ENCODE peak calls at places on chromosomes 4 and X, in ten cellular contexts. U is retina; J is lower leg skin; Y is germinal center; W is ELF-1; B is sciatic nerve; S is ELR; Z is GM23248; Q is fibroblast of lung; X is effector memory CD8-positive, alpha-beta T cell. F is an unnamed sample.

GRCh38 chr4:105186701-105187158 is 40.1 kb downstream of the TET2 start:
- DNase-seq in U (no peak), J (no peak), Y (no peak), W (no peak), B (no peak), S (peak), Z (peak), Q (peak), X (no peak), F (peak)

GRCh38 chr4:169621754-169622481 is 1.5 kb downstream of the CLCN3 start:
- DNase-seq in U (no peak), J (no peak), Y (no peak), W (no peak), B (no peak), S (peak), Z (peak), Q (peak), X (peak), F (peak)

GRCh38 chr4:54187148-54187547 is 41.9 kb upstream of the PDGFRA start:
- DNase-seq in U (no peak), J (no peak), Y (no peak), W (no peak), B (peak), S (no peak), Z (no peak), Q (no peak), X (no peak), F (no peak)

GRCh38 chrX:137031517-137032377 is 2.0 kb downstream of the GPR101 start:
- DNase-seq in U (peak), J (no peak), Y (peak), W (peak), B (no peak), S (peak), Z (peak), Q (peak), X (peak), F (peak)

GRCh38 chrX:12210196-12210815 is 72.0 kb downstream of the FRMPD4 start:
- DNase-seq in U (no peak), J (no peak), Y (no peak), W (no peak), B (no peak), S (peak), Z (peak), Q (peak), X (no peak), F (peak)

GRCh38 chrX:68409154-68409553 is 24.1 kb downstream of the OPHN1 start:
- DNase-seq in U (no peak), J (no peak), Y (no peak), W (no peak), B (no peak), S (no peak), Z (no peak), Q (no peak), X (no peak), F (no peak)

GRCh38 chrX:781216-782211 is 150.9 kb downstream of the SHOX start:
- DNase-seq in U (peak), J (no peak), Y (no peak), W (peak), B (no peak), S (no peak), Z (no peak), Q (no peak), X (no peak), F (no peak)

GRCh38 chrX:114626323-114626722 is 42.4 kb downstream of the HTR2C start:
- DNase-seq in U (no peak), J (no peak), Y (no peak), W (no peak), B (no peak), S (no peak), Z (peak), Q (peak), X (no peak), F (peak)

GRCh38 chr4:124288706-124289486 is 423.6 kb downstream of the ANKRD50 start:
- DNase-seq in U (no peak), J (no peak), Y (no peak), W (no peak), B (no peak), S (no peak), Z (no peak), Q (no peak), X (no peak), F (no peak)